ENCODE peak calls at places on chromosomes 12 and 14, in eight cellular contexts. One of them, this sample, is unnamed.

GRCh38 chr14:69133206-69134125 is 19.5 kb downstream of the DCAF5 start:
- DNase-seq in fibroblast of pulmonary artery: peak
- DNase-seq in BJ: no peak
- DNase-seq in IMR-90: peak
- DNase-seq in nephron progenitor cell: no peak
- DNase-seq in endothelial cell: no peak
- DNase-seq in AG09309: peak
- DNase-seq in OCI-LY7: no peak
- DNase-seq in this sample: no peak

GRCh38 chr12:18165889-18166288 is 75.9 kb upstream of the RERGL start:
- DNase-seq in AG09309: no peak
- DNase-seq in endothelial cell: no peak
- DNase-seq in BJ: no peak
- DNase-seq in OCI-LY7: no peak
- DNase-seq in nephron progenitor cell: no peak
- DNase-seq in IMR-90: no peak
- DNase-seq in fibroblast of pulmonary artery: peak
- DNase-seq in this sample: no peak

GRCh38 chr12:42017036-42017435 is 127.6 kb downstream of the GXYLT1 start:
- DNase-seq in BJ: no peak
- DNase-seq in endothelial cell: no peak
- DNase-seq in IMR-90: no peak
- DNase-seq in OCI-LY7: peak
- DNase-seq in fibroblast of pulmonary artery: no peak
- DNase-seq in AG09309: no peak
- DNase-seq in nephron progenitor cell: no peak
- DNase-seq in this sample: no peak

GRCh38 chr12:56487448-56488040 is 417 bp downstream of the GLS2 start:
- DNase-seq in IMR-90: no peak
- DNase-seq in BJ: no peak
- DNase-seq in AG09309: no peak
- DNase-seq in OCI-LY7: no peak
- DNase-seq in fibroblast of pulmonary artery: peak
- DNase-seq in endothelial cell: peak
- DNase-seq in nephron progenitor cell: peak
- DNase-seq in this sample: peak

GRCh38 chr14:78972440-78972839 is 802.3 kb downstream of the NRXN3 start:
- DNase-seq in BJ: no peak
- DNase-seq in AG09309: no peak
- DNase-seq in OCI-LY7: no peak
- DNase-seq in IMR-90: no peak
- DNase-seq in fibroblast of pulmonary artery: no peak
- DNase-seq in endothelial cell: no peak
- DNase-seq in nephron progenitor cell: no peak
- DNase-seq in this sample: no peak

GRCh38 chr12:126191037-126191891 is 1126.0 kb downstream of the AACS start:
- DNase-seq in IMR-90: no peak
- DNase-seq in OCI-LY7: no peak
- DNase-seq in BJ: no peak
- DNase-seq in nephron progenitor cell: peak
- DNase-seq in endothelial cell: no peak
- DNase-seq in fibroblast of pulmonary artery: peak
- DNase-seq in AG09309: no peak
- DNase-seq in this sample: peak

GRCh38 chr14:72638021-72638420 is 255.9 kb downstream of the DPF3 start:
- DNase-seq in nephron progenitor cell: no peak
- DNase-seq in OCI-LY7: no peak
- DNase-seq in fibroblast of pulmonary artery: peak
- DNase-seq in endothelial cell: no peak
- DNase-seq in AG09309: peak
- DNase-seq in BJ: peak
- DNase-seq in IMR-90: peak
- DNase-seq in this sample: no peak

GRCh38 chr12:54375258-54375579 is 9.3 kb downstream of the ZNF385A start:
- DNase-seq in BJ: no peak
- DNase-seq in nephron progenitor cell: no peak
- DNase-seq in fibroblast of pulmonary artery: no peak
- DNase-seq in AG09309: no peak
- DNase-seq in IMR-90: no peak
- DNase-seq in OCI-LY7: no peak
- DNase-seq in endothelial cell: no peak
- DNase-seq in this sample: no peak

GRCh38 chr14:101225729-101226152 is 322.2 kb upstream of the RTL1 start:
- DNase-seq in endothelial cell: no peak
- DNase-seq in nephron progenitor cell: no peak
- DNase-seq in fibroblast of pulmonary artery: no peak
- DNase-seq in BJ: no peak
- DNase-seq in AG09309: no peak
- DNase-seq in IMR-90: no peak
- DNase-seq in OCI-LY7: no peak
- DNase-seq in this sample: no peak

GRCh38 chr14:57982802-57983201 is 116.9 kb upstream of the SLC35F4 start:
- DNase-seq in nephron progenitor cell: peak
- DNase-seq in fibroblast of pulmonary artery: peak
- DNase-seq in OCI-LY7: no peak
- DNase-seq in BJ: no peak
- DNase-seq in IMR-90: no peak
- DNase-seq in endothelial cell: no peak
- DNase-seq in AG09309: no peak
- DNase-seq in this sample: no peak

GRCh38 chr12:69102856-69103255 is 136.5 kb upstream of the CPSF6 start:
- DNase-seq in fibroblast of pulmonary artery: no peak
- DNase-seq in endothelial cell: no peak
- DNase-seq in nephron progenitor cell: no peak
- DNase-seq in IMR-90: no peak
- DNase-seq in OCI-LY7: peak
- DNase-seq in BJ: no peak
- DNase-seq in AG09309: no peak
- DNase-seq in this sample: no peak

GRCh38 chr14:67734675-67735074 is 33.0 kb downstream of the RDH12 start:
- DNase-seq in fibroblast of pulmonary artery: peak
- DNase-seq in endothelial cell: no peak
- DNase-seq in OCI-LY7: no peak
- DNase-seq in nephron progenitor cell: no peak
- DNase-seq in BJ: no peak
- DNase-seq in IMR-90: peak
- DNase-seq in AG09309: no peak
- DNase-seq in this sample: no peak
- TF ChIP-seq CTCF in fibroblast of pulmonary artery: peak
- TF ChIP-seq CTCF in endothelial cell: no peak
- TF ChIP-seq CTCF in OCI-LY7: no peak
- TF ChIP-seq CTCF in nephron progenitor cell: no peak
- TF ChIP-seq CTCF in BJ: no peak
- TF ChIP-seq CTCF in IMR-90: peak
- TF ChIP-seq CTCF in AG09309: peak
- TF ChIP-seq CTCF in this sample: no peak

DNA sequence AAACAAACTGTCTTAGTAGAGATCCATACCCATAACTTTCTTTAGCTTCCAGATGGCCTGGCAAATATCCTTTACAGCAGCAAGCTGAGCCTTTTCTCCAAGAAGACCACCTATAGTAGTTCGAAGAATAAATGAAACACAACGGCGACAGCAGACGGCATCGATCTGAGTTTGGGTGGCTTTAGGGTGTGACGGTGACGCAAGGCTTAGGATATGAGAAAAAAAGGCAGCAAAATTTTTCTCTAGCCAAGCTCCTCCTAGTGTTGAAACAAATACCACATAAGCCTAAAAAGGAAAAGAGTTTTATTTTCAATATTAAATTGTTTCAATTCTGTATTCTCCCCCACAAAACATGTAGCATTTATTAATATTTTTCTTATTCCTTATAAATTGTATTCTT is 33.3 kb downstream of the HEATR5A start:
- DNase-seq in BJ: no peak
- DNase-seq in fibroblast of pulmonary artery: no peak
- DNase-seq in OCI-LY7: no peak
- DNase-seq in nephron progenitor cell: no peak
- DNase-seq in AG09309: no peak
- DNase-seq in endothelial cell: no peak
- DNase-seq in IMR-90: no peak
- DNase-seq in this sample: no peak
- TF ChIP-seq CTCF in BJ: no peak
- TF ChIP-seq CTCF in fibroblast of pulmonary artery: no peak
- TF ChIP-seq CTCF in OCI-LY7: no peak
- TF ChIP-seq CTCF in nephron progenitor cell: no peak
- TF ChIP-seq CTCF in AG09309: no peak
- TF ChIP-seq CTCF in endothelial cell: no peak
- TF ChIP-seq CTCF in IMR-90: no peak
- TF ChIP-seq CTCF in this sample: no peak

GRCh38 chr12:4190376-4191063 is 83.0 kb upstream of the CCND2 start:
- DNase-seq in fibroblast of pulmonary artery: no peak
- DNase-seq in AG09309: no peak
- DNase-seq in OCI-LY7: no peak
- DNase-seq in nephron progenitor cell: no peak
- DNase-seq in IMR-90: no peak
- DNase-seq in BJ: no peak
- DNase-seq in endothelial cell: no peak
- DNase-seq in this sample: no peak
- TF ChIP-seq CTCF in fibroblast of pulmonary artery: no peak
- TF ChIP-seq CTCF in AG09309: no peak
- TF ChIP-seq CTCF in OCI-LY7: no peak
- TF ChIP-seq CTCF in nephron progenitor cell: no peak
- TF ChIP-seq CTCF in IMR-90: no peak
- TF ChIP-seq CTCF in BJ: no peak
- TF ChIP-seq CTCF in endothelial cell: no peak
- TF ChIP-seq CTCF in this sample: no peak

GRCh38 chr14:56555921-56556570 is 23.6 kb upstream of the TMEM260 start:
- DNase-seq in AG09309: no peak
- DNase-seq in IMR-90: peak
- DNase-seq in BJ: no peak
- DNase-seq in OCI-LY7: peak
- DNase-seq in nephron progenitor cell: no peak
- DNase-seq in endothelial cell: no peak
- DNase-seq in fibroblast of pulmonary artery: peak
- DNase-seq in this sample: peak
- TF ChIP-seq CTCF in AG09309: peak
- TF ChIP-seq CTCF in IMR-90: peak
- TF ChIP-seq CTCF in BJ: peak
- TF ChIP-seq CTCF in OCI-LY7: peak
- TF ChIP-seq CTCF in nephron progenitor cell: peak
- TF ChIP-seq CTCF in endothelial cell: no peak
- TF ChIP-seq CTCF in fibroblast of pulmonary artery: peak
- TF ChIP-seq CTCF in this sample: peak

DNA sequence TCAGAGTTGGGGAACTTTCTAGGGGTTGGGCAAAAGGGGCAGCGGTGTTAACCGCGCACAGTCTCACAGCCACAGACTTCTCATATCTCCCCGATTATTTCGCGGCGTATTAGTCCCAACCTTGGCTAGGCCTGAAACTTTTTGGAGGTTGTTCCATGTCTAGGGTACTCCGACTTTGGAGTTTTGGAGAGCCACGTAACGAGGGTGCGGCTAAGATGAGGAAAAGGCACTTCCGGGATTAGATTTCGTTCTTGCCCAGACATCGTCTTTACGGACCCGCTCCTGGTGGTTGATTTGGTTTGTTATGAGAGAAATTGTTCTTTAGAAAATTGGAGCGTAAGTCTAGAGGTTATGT is 513 bp downstream of the CCNK start:
- DNase-seq in AG09309: no peak
- DNase-seq in IMR-90: peak
- DNase-seq in endothelial cell: peak
- DNase-seq in BJ: no peak
- DNase-seq in fibroblast of pulmonary artery: peak
- DNase-seq in OCI-LY7: peak
- DNase-seq in nephron progenitor cell: no peak
- DNase-seq in this sample: no peak
- TF ChIP-seq CTCF in AG09309: no peak
- TF ChIP-seq CTCF in IMR-90: no peak
- TF ChIP-seq CTCF in endothelial cell: no peak
- TF ChIP-seq CTCF in BJ: no peak
- TF ChIP-seq CTCF in fibroblast of pulmonary artery: no peak
- TF ChIP-seq CTCF in OCI-LY7: no peak
- TF ChIP-seq CTCF in nephron progenitor cell: no peak
- TF ChIP-seq CTCF in this sample: no peak

DNA sequence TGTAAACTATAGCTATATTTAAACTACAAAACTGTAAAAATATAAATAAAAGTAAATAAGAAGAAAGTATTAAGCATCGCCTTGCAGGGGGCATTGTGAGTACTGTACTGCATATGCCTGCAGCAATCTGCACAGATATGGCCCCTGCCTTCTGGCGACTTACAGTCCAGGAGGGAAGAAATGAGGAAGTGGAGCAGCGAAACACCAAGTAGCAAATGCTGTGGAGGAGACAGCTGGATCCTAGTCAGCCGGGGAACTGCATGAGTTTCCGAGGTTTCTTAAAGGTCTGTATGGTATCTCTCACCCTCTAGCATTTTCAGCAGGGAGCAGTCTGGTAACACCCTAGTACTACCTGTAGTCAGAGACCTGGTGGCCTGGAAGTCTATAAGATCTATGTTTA is 256.9 kb downstream of the CACNA1C start:
- DNase-seq in BJ: no peak
- DNase-seq in endothelial cell: no peak
- DNase-seq in IMR-90: no peak
- DNase-seq in fibroblast of pulmonary artery: no peak
- DNase-seq in AG09309: no peak
- DNase-seq in nephron progenitor cell: no peak
- DNase-seq in OCI-LY7: no peak
- DNase-seq in this sample: no peak
- TF ChIP-seq CTCF in BJ: no peak
- TF ChIP-seq CTCF in endothelial cell: no peak
- TF ChIP-seq CTCF in IMR-90: no peak
- TF ChIP-seq CTCF in fibroblast of pulmonary artery: no peak
- TF ChIP-seq CTCF in AG09309: no peak
- TF ChIP-seq CTCF in nephron progenitor cell: no peak
- TF ChIP-seq CTCF in OCI-LY7: no peak
- TF ChIP-seq CTCF in this sample: no peak

DNA sequence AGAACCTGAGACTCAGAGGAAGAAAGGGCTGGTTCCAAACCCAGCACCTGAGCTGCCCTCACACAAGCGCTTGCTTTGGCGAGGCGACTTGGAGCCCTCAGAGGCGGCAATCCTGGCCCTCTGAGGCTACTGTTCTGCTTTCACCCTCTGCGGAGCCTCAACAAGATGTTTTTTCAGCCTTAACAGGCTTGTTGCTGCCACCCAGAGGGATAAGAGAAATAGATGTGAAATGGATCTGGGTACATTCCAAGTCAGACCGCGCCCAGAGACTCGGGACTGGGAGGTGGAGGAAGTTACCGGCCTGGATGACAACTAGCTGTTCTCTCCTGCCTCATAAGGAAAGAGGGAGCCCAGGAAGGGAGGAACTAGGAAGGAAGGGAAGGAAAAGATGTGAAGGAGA is 89.6 kb downstream of the TTC7B start:
- DNase-seq in fibroblast of pulmonary artery: peak
- DNase-seq in IMR-90: peak
- DNase-seq in BJ: peak
- DNase-seq in OCI-LY7: no peak
- DNase-seq in AG09309: no peak
- DNase-seq in nephron progenitor cell: peak
- DNase-seq in endothelial cell: no peak
- DNase-seq in this sample: no peak
- TF ChIP-seq CTCF in fibroblast of pulmonary artery: no peak
- TF ChIP-seq CTCF in IMR-90: peak
- TF ChIP-seq CTCF in BJ: peak
- TF ChIP-seq CTCF in OCI-LY7: no peak
- TF ChIP-seq CTCF in AG09309: peak
- TF ChIP-seq CTCF in nephron progenitor cell: no peak
- TF ChIP-seq CTCF in endothelial cell: no peak
- TF ChIP-seq CTCF in this sample: no peak